ENCODE peak calls at places on chromosomes 16 and 17, in six cellular contexts. K is endothelial cell, S is heart left ventricle, Q is Caco-2, P is AG10803, N is tibial artery. C is an unnamed sample.

GRCh38 chr16:11964761-11965539 is at the start of gene TNFRSF17:
- DNase-seq in K (no peak), S (no peak), Q (no peak), P (peak), N (no peak), C (no peak)

GRCh38 chr17:46859996-46860395 is 8.6 kb downstream of the WNT9B start:
- DNase-seq in K (no peak), S (no peak), Q (no peak), P (no peak), N (no peak), C (no peak)

GRCh38 chr16:46687486-46687885 is 1.5 kb downstream of the VPS35 start:
- DNase-seq in K (no peak), S (no peak), Q (no peak), P (no peak), N (no peak), C (no peak)

GRCh38 chr16:57194512-57194911 is 8.4 kb downstream of the RSPRY1 start:
- DNase-seq in K (no peak), S (no peak), Q (no peak), P (peak), N (no peak), C (peak)

GRCh38 chr16:74743045-74743667 is 31.5 kb downstream of the FA2H start:
- DNase-seq in K (no peak), S (no peak), Q (no peak), P (no peak), N (no peak), C (no peak)

GRCh38 chr17:78058581-78058980 is 70.0 kb downstream of the TMC6 start:
- DNase-seq in K (no peak), S (no peak), Q (no peak), P (no peak), N (no peak), C (no peak)

GRCh38 chr16:19645557-19645981 is 72.5 kb downstream of the KNOP1 start:
- DNase-seq in K (no peak), S (peak), Q (no peak), P (peak), N (no peak), C (no peak)

GRCh38 chr16:72551649-72552048 is 379.7 kb upstream of the PMFBP1 start:
- DNase-seq in K (no peak), S (no peak), Q (no peak), P (no peak), N (no peak), C (no peak)

GRCh38 chr17:42018339-42018738 is 1.1 kb upstream of the DNAJC7 start:
- DNase-seq in K (no peak), S (no peak), Q (no peak), P (no peak), N (peak), C (no peak)

GRCh38 chr17:55462711-55463110 is 41.1 kb upstream of the MMD start:
- DNase-seq in K (no peak), S (no peak), Q (no peak), P (no peak), N (no peak), C (no peak)

GRCh38 chr16:73231969-73232554 is 184.1 kb upstream of the ZFHX3 start:
- DNase-seq in K (no peak), S (no peak), Q (no peak), P (no peak), N (no peak), C (peak)

GRCh38 chr16:66278604-66279262 is 87.8 kb upstream of the CDH5 start:
- DNase-seq in K (no peak), S (no peak), Q (peak), P (no peak), N (no peak), C (peak)

GRCh38 chr17:74199306-74200092 is 4.0 kb upstream of the RPL38 start:
- DNase-seq in K (peak), S (peak), Q (peak), P (no peak), N (no peak), C (peak)

GRCh38 chr16:83967091-83967490 is 953 bp upstream of the NECAB2 start:
- DNase-seq in K (no peak), S (no peak), Q (no peak), P (no peak), N (no peak), C (no peak)

GRCh38 chr17:75814900-75815373 is 29.3 kb downstream of the UNC13D start:
- DNase-seq in K (no peak), S (no peak), Q (no peak), P (peak), N (no peak), C (no peak)

GRCh38 chr17:78429618-78429995 is 51.2 kb downstream of the PGS1 start:
- DNase-seq in K (no peak), S (no peak), Q (no peak), P (no peak), N (no peak), C (no peak)

GRCh38 chr17:78558181-78558850 is 18.9 kb downstream of the DNAH17 start:
- DNase-seq in K (peak), S (no peak), Q (no peak), P (no peak), N (no peak), C (no peak)

GRCh38 chr17:82228278-82228841 is 482 bp upstream of the SLC16A3 start:
- DNase-seq in K (peak), S (peak), Q (no peak), P (no peak), N (peak), C (no peak)

GRCh38 chr17:37389160-37389559 is 13.4 kb downstream of the C17orf78 start:
- DNase-seq in K (no peak), S (no peak), Q (no peak), P (no peak), N (no peak), C (no peak)

GRCh38 chr17:80931421-80932265 is 60.0 kb upstream of the CHMP6 start:
- DNase-seq in K (no peak), S (no peak), Q (no peak), P (peak), N (peak), C (no peak)

GRCh38 chr17:9576521-9577401 is at the start of gene CFAP52:
- DNase-seq in K (peak), S (peak), Q (peak), P (peak), N (peak), C (peak)
- TF ChIP-seq CTCF in K (peak), S (peak), Q (peak), P (peak), N (peak), C (peak)

DNA sequence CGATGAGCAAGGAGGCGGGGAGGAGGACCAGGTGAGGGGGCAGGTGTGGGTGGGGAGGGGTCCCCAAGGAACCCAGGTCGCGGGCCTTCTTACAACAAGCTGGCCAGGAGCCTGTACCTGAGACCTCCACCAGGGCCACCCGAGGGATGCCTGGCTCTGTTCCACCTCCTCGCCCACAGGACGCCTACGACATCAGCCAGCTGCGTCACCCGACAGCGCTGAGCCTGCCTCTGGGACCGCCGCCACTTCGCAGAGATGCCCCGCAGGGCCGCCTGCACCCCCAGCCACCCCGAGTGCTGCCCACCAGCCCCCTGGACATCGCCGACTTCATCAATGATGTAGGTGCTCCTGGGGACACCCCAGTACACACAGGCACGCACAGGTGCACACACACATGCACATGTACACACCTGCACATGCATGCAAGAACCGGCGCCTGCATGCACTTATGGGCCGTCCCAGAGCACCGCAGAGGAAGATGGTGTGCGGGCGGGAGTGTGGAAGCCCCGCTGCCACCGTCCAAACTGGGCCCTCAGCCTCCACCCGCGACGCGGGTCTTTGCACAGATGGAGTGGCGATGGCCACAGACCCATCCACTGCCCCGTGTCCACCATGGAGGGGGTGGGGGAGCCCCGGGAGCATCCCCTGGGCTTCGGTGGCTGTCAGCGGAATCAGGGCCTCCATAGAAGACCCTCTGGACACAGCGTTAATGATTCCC is 6.6 kb downstream of the SLC22A31 start:
- DNase-seq in K (no peak), S (no peak), Q (peak), P (no peak), N (no peak), C (peak)
- TF ChIP-seq CTCF in K (no peak), S (no peak), Q (no peak), P (no peak), N (no peak), C (no peak)

DNA sequence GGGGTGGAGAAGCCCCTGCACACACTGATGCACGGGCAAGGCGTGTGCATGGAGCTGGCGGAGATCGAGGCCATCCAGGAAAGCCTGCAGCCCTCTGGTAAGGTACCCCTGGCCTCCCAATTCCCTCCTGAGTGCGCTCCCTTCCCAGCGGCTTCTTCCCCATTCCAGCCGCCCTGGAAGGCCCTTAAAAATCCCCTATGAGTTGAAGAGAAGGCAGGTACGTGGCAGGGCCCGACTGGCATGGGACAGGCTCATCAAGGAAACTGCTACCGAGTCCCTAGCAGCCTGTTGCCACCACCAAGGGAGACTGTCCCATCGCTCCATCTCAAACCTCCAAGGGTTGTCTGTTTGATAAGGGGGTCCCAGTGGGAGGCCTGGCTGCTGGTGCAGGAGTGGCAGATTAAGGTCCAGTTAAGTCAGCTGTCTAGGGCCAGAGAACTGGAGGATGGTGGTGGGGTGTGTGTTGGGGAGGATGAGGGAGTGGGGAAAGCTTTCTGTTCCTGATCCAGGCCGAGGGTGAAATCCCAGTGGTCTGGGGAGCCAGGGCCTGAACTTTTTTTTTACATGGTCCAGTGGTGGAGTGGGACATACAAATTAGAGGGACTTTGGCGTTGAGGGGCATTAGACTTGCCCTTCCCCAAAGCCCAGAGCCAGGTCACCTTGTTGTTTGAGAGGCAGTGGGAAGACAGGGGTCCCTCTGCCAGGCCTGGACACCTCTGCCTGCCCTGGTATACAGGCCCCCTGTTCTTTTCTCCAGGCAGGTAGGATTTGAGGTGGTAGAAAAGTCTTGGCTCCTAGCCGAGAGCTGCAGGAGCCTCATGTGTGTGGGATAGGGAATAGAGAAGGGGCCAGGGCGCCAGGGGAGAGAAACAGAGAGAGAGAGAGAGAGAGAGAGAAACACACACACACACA is 994 bp downstream of the IGFBP4 start:
- DNase-seq in K (no peak), S (no peak), Q (no peak), P (no peak), N (no peak), C (no peak)
- TF ChIP-seq CTCF in K (peak), S (no peak), Q (no peak), P (no peak), N (no peak), C (no peak)

GRCh38 chr16:65117701-65118448 is 4.0 kb downstream of the CDH11 start:
- DNase-seq in K (peak), S (peak), Q (peak), P (peak), N (peak), C (peak)
- TF ChIP-seq CTCF in K (peak), S (peak), Q (peak), P (peak), N (peak), C (peak)

GRCh38 chr17:2090804-2091534 is 36.1 kb downstream of the HIC1 start:
- DNase-seq in K (peak), S (peak), Q (no peak), P (peak), N (peak), C (no peak)
- TF ChIP-seq CTCF in K (no peak), S (peak), Q (peak), P (peak), N (peak), C (no peak)

GRCh38 chr16:2467301-2468141 is 3.6 kb upstream of the NTN3 start:
- DNase-seq in K (peak), S (peak), Q (peak), P (peak), N (peak), C (peak)

GRCh38 chr16:2466667-2467300 is 4.3 kb upstream of the NTN3 start:
- DNase-seq in K (no peak), S (no peak), Q (no peak), P (no peak), N (no peak), C (no peak)

GRCh38 chr16:2464333-2464732 is 4.4 kb downstream of the TEDC2 start:
- DNase-seq in K (no peak), S (no peak), Q (no peak), P (no peak), N (no peak), C (no peak)

GRCh38 chr16:2468142-2468724 is 2.9 kb upstream of the NTN3 start:
- DNase-seq in K (no peak), S (no peak), Q (no peak), P (no peak), N (no peak), C (peak)

GRCh38 chr16:2465653-2466415 is 5.3 kb upstream of the NTN3 start:
- DNase-seq in K (no peak), S (no peak), Q (no peak), P (no peak), N (no peak), C (no peak)
- TF ChIP-seq CTCF in K (peak), S (no peak), Q (no peak), P (peak), N (no peak), C (no peak)

DNA sequence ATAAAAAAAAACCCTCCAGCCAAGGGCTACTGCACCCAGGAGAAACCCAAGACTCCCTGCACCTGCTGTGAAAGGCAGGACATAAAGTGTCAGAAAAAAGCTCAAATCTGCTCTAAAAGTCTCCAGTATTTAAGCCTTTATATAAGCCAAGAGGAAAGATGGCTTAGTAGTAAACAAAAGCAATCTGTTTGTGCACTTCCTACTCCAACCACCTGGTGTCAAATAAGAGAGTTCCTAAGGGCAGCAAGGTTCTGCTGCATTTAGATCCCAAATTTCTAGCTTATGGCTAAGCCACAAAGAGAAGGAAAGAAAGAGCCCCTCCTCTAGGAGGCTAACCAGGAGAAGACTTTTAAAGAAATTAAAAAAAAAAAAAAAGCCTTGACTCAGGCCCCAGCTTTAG is 20.6 kb downstream of the ACSM1 start:
- DNase-seq in K (no peak), S (no peak), Q (no peak), P (no peak), N (no peak), C (no peak)
- TF ChIP-seq CTCF in K (no peak), S (no peak), Q (no peak), P (no peak), N (no peak), C (no peak)

C was measured in Calu3.